ENCODE peak calls at places on chromosomes 1 and 21, in five cellular contexts. B is NCI-H2081 treated with DMSO at 0.1 percent for 48 hours; G is stimulated activated CD4-positive, alpha-beta T cell treated with anti-CD3 and anti-CD28 coated beads, Interleukin-15, amount 100 ng/mL, for 1 hour; R is GM04504; C is cerebellum. L is an unnamed sample.

GRCh38 chr21:37032877-37033471 is 26.5 kb downstream of the RIPPLY3 start:
- DNase-seq in B (no peak), G (no peak), R (peak), C (no peak), L (peak)

GRCh38 chr1:67850611-67851075 is 17.4 kb upstream of the GNG12 start:
- DNase-seq in B (no peak), G (no peak), R (peak), C (no peak), L (peak)

GRCh38 chr1:227938911-227939790 is 8.6 kb downstream of the WNT9A start:
- DNase-seq in B (no peak), G (no peak), R (no peak), C (no peak), L (no peak)

GRCh38 chr1:226820935-226821718 is 49.3 kb upstream of the PSEN2 start:
- DNase-seq in B (no peak), G (no peak), R (peak), C (no peak), L (peak)

GRCh38 chr1:185936641-185937040 is 202.4 kb downstream of the HMCN1 start:
- DNase-seq in B (no peak), G (no peak), R (no peak), C (peak), L (no peak)

GRCh38 chr1:223844962-223845809 is 561 bp downstream of the TP53BP2 start:
- DNase-seq in B (no peak), G (peak), R (peak), C (peak), L (peak)

GRCh38 chr1:36851087-36851486 is 183.2 kb downstream of the GRIK3 start:
- DNase-seq in B (no peak), G (no peak), R (no peak), C (no peak), L (no peak)

GRCh38 chr1:51989582-51990477 is 670 bp downstream of the RAB3B start:
- DNase-seq in B (no peak), G (no peak), R (no peak), C (no peak), L (no peak)

GRCh38 chr1:60681095-60681860 is 401.1 kb upstream of the NFIA start:
- DNase-seq in B (no peak), G (no peak), R (no peak), C (no peak), L (no peak)

GRCh38 chr21:26982767-26983166 is 15.9 kb upstream of the ADAMTS5 start:
- DNase-seq in B (no peak), G (no peak), R (no peak), C (no peak), L (no peak)

GRCh38 chr1:161258439-161259386 is at the start of gene PCP4L1:
- DNase-seq in B (no peak), G (peak), R (no peak), C (peak), L (peak)